ENCODE peak calls at places on chromosomes 6 and 20, in four cellular contexts. V, A, S and E are unnamed samples.
A peak's percentile ranks its signal among the peaks of the same experiment; 100 is the strongest.

GRCh38 chr20:2103454-2104153 is 2.0 kb downstream of the STK35 start:
- DNase-seq in A (no peak), V (peak; percentile 10), S (no peak), E (no peak)

GRCh38 chr6:160167547-160168391 is 46.2 kb downstream of the SLC22A1 start:
- DNase-seq in S (no peak), V (no peak), A (no peak), E (no peak)

GRCh38 chr6:129135421-129135820 is 252.5 kb downstream of the LAMA2 start:
- DNase-seq in S (no peak), V (no peak), A (no peak), E (no peak)

GRCh38 chr6:49664817-49665216 is 28.2 kb upstream of the RHAG start:
- DNase-seq in S (no peak), V (no peak), A (no peak), E (no peak)

GRCh38 chr20:34271961-34272360 is 30.7 kb downstream of the ASIP start:
- DNase-seq in A (no peak), V (peak; percentile 93), S (no peak), E (no peak)

GRCh38 chr6:43256670-43257664 is 13.7 kb downstream of the TTBK1 start:
- DNase-seq in S (no peak), A (no peak), V (no peak), E (no peak)

GRCh38 chr20:11651138-11651537 is 266.6 kb upstream of the BTBD3 start:
- DNase-seq in V (no peak), A (peak; percentile 87), S (no peak), E (no peak)

GRCh38 chr6:95978230-95978629 is 37.5 kb upstream of the FUT9 start:
- DNase-seq in S (no peak), A (no peak), V (no peak), E (no peak)

GRCh38 chr20:61768926-61769832 is 296.5 kb downstream of the TAF4 start:
- DNase-seq in V (no peak), A (no peak), S (no peak), E (no peak)

GRCh38 chr6:11324453-11325023 is 92.1 kb upstream of the NEDD9 start:
- DNase-seq in V (no peak), A (no peak), S (no peak), E (no peak)

GRCh38 chr6:15715060-15715459 is 52.2 kb upstream of the DTNBP1 start:
- DNase-seq in V (peak; percentile 64), S (no peak), A (no peak), E (no peak)

GRCh38 chr20:40738976-40739375 is 49.9 kb upstream of the MAFB start:
- DNase-seq in V (no peak), A (no peak), S (no peak), E (no peak)
- TF ChIP-seq CTCF in V (no peak), A (no peak), S (no peak), E (no peak)

GRCh38 chr6:110342759-110343158 is 15.4 kb downstream of the METTL24 start:
- DNase-seq in S (no peak), V (no peak), A (no peak), E (no peak)

GRCh38 chr6:110345025-110345424 is 13.1 kb downstream of the METTL24 start:
- DNase-seq in S (no peak), A (no peak), V (no peak), E (no peak)

GRCh38 chr6:110338820-110339470 is 19.2 kb downstream of the METTL24 start:
- DNase-seq in S (no peak), V (no peak), A (no peak), E (no peak)

GRCh38 chr6:110340566-110340965 is 17.6 kb downstream of the METTL24 start:
- DNase-seq in S (no peak), V (no peak), A (no peak), E (no peak)

DNA sequence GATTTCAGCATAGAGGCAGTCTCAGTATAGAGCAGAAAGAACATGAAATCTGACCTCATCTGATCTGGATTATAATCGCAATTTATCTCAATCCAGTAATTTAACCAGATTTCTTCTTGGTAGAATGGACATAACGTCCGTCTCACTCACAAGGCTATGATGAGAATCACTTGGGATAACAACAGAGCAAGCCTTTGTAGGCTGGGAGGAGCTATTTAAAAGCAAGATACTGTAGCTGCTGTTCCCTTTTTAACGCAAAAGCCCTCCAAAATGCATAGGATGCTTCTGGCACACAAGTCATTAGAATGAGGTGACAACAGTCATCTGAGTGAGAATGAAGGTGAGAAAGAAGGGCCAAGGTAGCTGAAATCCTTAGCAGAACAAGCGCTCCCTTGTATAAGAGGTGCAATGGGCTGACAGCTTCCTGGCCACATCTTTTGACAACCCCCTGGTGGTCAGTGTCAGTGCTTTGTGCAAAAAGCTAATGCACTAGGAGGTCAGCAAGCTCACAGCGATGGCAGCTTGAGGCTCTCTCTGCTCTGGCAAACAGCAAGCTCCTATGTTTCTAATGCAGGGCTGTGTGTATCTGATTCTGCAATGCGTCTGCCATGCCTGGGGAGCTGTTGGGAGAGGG is 16.4 kb downstream of the METTL24 start:
- DNase-seq in A (no peak), V (no peak), S (no peak), E (no peak)
- TF ChIP-seq CTCF in A (peak; percentile 28), V (peak; percentile 56), S (peak; percentile 35), E (peak; percentile 56)

GRCh38 chr6:157335829-157336228 is 12.5 kb upstream of the TMEM242 start:
- DNase-seq in A (no peak), V (no peak), S (no peak), E (no peak)

GRCh38 chr6:157337766-157338165 is 14.4 kb upstream of the TMEM242 start:
- DNase-seq in A (no peak), V (no peak), S (no peak), E (no peak)

GRCh38 chr6:157333956-157334355 is 10.6 kb upstream of the TMEM242 start:
- DNase-seq in V (no peak), A (no peak), S (no peak), E (no peak)

GRCh38 chr6:157343732-157344131 is 20.4 kb upstream of the TMEM242 start:
- DNase-seq in A (no peak), V (no peak), S (no peak), E (no peak)

DNA sequence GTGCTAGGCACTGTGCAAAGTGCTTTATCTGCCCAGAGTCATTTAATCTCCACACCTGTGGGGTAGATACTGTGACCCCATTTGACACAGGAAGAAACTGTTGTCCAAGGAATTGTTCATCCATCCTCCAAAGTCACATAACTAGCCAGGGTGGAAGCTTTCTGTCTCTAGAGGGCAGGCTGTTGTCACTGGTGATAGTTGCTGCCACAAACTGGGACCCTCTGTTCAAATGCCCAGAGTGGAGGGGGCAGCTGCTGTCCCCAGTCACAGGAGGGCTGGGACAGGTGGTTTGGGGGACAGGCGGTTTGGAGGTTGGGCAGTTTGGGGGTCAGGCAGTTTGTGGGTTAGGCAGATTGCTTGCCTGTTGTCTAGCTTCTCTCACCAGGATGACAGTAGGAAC is 16.1 kb upstream of the TMEM242 start:
- DNase-seq in S (no peak), A (no peak), V (no peak), E (no peak)
- TF ChIP-seq CTCF in S (no peak), A (peak; percentile 29), V (no peak), E (no peak)

GRCh38 chr6:147789430-147789947 is 281.0 kb downstream of the SAMD5 start:
- DNase-seq in S (no peak), A (no peak), V (no peak), E (no peak)

GRCh38 chr6:147784371-147784770 is 275.9 kb downstream of the SAMD5 start:
- DNase-seq in A (no peak), V (no peak), S (no peak), E (no peak)

GRCh38 chr6:147782302-147782701 is 273.8 kb downstream of the SAMD5 start:
- DNase-seq in A (no peak), V (peak; percentile 56), S (no peak), E (no peak)

GRCh38 chr6:147787407-147787806 is 278.9 kb downstream of the SAMD5 start:
- DNase-seq in S (no peak), V (no peak), A (no peak), E (no peak)
- TF ChIP-seq CTCF in S (no peak), V (no peak), A (peak; percentile 9), E (no peak)

GRCh38 chr20:48490976-48491657 is 336.7 kb downstream of the PREX1 start:
- DNase-seq in V (no peak), A (no peak), S (no peak), E (no peak)
- TF ChIP-seq CTCF in V (no peak), A (no peak), S (no peak), E (no peak)

GRCh38 chr6:100664274-100665040 is 199.7 kb upstream of the SIM1 start:
- DNase-seq in A (no peak), V (peak; percentile 33), S (no peak), E (no peak)
- TF ChIP-seq CTCF in A (peak; percentile 65), V (peak; percentile 64), S (peak; percentile 71), E (peak; percentile 59)

GRCh38 chr6:113511100-113511499 is 346.0 kb upstream of the MARCKS start:
- DNase-seq in V (no peak), A (no peak), S (no peak), E (no peak)
- TF ChIP-seq CTCF in V (no peak), A (no peak), S (no peak), E (no peak)

GRCh38 chr6:28885149-28885738 is 38.5 kb downstream of the TRIM27 start:
- DNase-seq in S (no peak), V (no peak), A (no peak), E (no peak)

GRCh38 chr6:28884423-28885148 is 39.2 kb downstream of the TRIM27 start:
- DNase-seq in S (no peak), A (no peak), V (no peak), E (no peak)

GRCh38 chr6:28876702-28877101 is 47.1 kb downstream of the TRIM27 start:
- DNase-seq in V (no peak), A (no peak), S (no peak), E (no peak)

GRCh38 chr6:28880519-28880893 is 43.3 kb downstream of the TRIM27 start:
- DNase-seq in S (no peak), A (no peak), V (no peak), E (no peak)

GRCh38 chr6:28880894-28881780 is 42.6 kb downstream of the TRIM27 start:
- DNase-seq in S (peak; percentile 89), V (peak; percentile 59), A (peak; percentile 61), E (no peak)
- TF ChIP-seq CTCF in S (no peak), V (no peak), A (no peak), E (no peak)

GRCh38 chr6:25136879-25137278 is 142.3 kb upstream of the CARMIL1 start:
- DNase-seq in V (peak; percentile 33), A (no peak), S (no peak), E (no peak)
- TF ChIP-seq CTCF in V (no peak), A (no peak), S (no peak), E (no peak)

GRCh38 chr6:37519461-37519860 is 19.8 kb upstream of the CCDC167 start:
- DNase-seq in S (no peak), A (no peak), V (no peak), E (no peak)

GRCh38 chr6:37516076-37516919 is 16.6 kb upstream of the CCDC167 start:
- DNase-seq in A (peak; percentile 89), V (no peak), S (peak; percentile 63), E (no peak)

GRCh38 chr6:37516920-37517405 is 17.3 kb upstream of the CCDC167 start:
- DNase-seq in A (no peak), S (no peak), V (no peak), E (no peak)

GRCh38 chr6:37517411-37517812 is 17.7 kb upstream of the CCDC167 start:
- DNase-seq in S (no peak), V (no peak), A (no peak), E (peak; percentile 15)

GRCh38 chr6:37518116-37518515 is 18.4 kb upstream of the CCDC167 start:
- DNase-seq in A (no peak), S (no peak), V (no peak), E (no peak)
- TF ChIP-seq CTCF in A (no peak), S (no peak), V (no peak), E (no peak)